ENCODE peak calls at places on chromosomes 1 and 21, in eight cellular contexts. L is lower lobe of right lung, P is psoas muscle, V is astrocyte of the spinal cord, K is Caco-2, G is OCI-LY7, Z is cardiac muscle cell, F is A673. O is an unnamed sample.

GRCh38 chr1:16250547-16251251 is 13.7 kb upstream of the CPLANE2 start:
- DNase-seq in L (no peak), P (no peak), V (peak), K (no peak), G (no peak), Z (no peak), F (no peak), O (no peak)

GRCh38 chr1:205293350-205294074 is 28.0 kb downstream of the NUAK2 start:
- DNase-seq in L (no peak), P (no peak), V (no peak), K (no peak), G (no peak), Z (no peak), F (no peak), O (no peak)

GRCh38 chr1:208004851-208005250 is 93.9 kb upstream of the CD34 start:
- DNase-seq in L (no peak), P (no peak), V (peak), K (no peak), G (no peak), Z (no peak), F (no peak), O (no peak)

GRCh38 chr21:25244735-25245134 is 362.5 kb downstream of the MRPL39 start:
- DNase-seq in L (no peak), P (no peak), V (no peak), K (no peak), G (no peak), Z (no peak), F (no peak), O (no peak)

GRCh38 chr1:1082239-1083180 is 8.4 kb upstream of the RNF223 start:
- DNase-seq in L (peak), P (peak), V (no peak), K (peak), G (no peak), Z (no peak), F (no peak), O (peak)

GRCh38 chr1:4752059-4752458 is 97.7 kb downstream of the AJAP1 start:
- DNase-seq in L (no peak), P (no peak), V (no peak), K (no peak), G (no peak), Z (no peak), F (no peak), O (no peak)

GRCh38 chr21:33824156-33824941 is 91.3 kb downstream of the ATP5PO start:
- DNase-seq in L (no peak), P (no peak), V (peak), K (no peak), G (no peak), Z (no peak), F (no peak), O (no peak)

GRCh38 chr1:30322859-30323257 is 400.5 kb downstream of the MATN1 start:
- DNase-seq in L (no peak), P (no peak), V (no peak), K (no peak), G (no peak), Z (no peak), F (no peak), O (no peak)

GRCh38 chr1:15219280-15220023 is 27.6 kb upstream of the FHAD1 start:
- DNase-seq in L (no peak), P (peak), V (no peak), K (no peak), G (no peak), Z (no peak), F (no peak), O (no peak)

GRCh38 chr1:159341736-159342135 is 39.6 kb downstream of the FCER1A start:
- DNase-seq in L (no peak), P (no peak), V (no peak), K (no peak), G (no peak), Z (no peak), F (no peak), O (no peak)

GRCh38 chr1:46689326-46689725 is 17.7 kb downstream of the TEX38 start:
- DNase-seq in L (no peak), P (no peak), V (no peak), K (no peak), G (no peak), Z (no peak), F (peak), O (no peak)

GRCh38 chr1:166692354-166692753 is 146.9 kb upstream of the POGK start:
- DNase-seq in L (no peak), P (no peak), V (no peak), K (no peak), G (no peak), Z (no peak), F (no peak), O (no peak)

GRCh38 chr1:22533244-22533643 is 30.0 kb upstream of the EPHA8 start:
- DNase-seq in L (no peak), P (peak), V (no peak), K (no peak), G (no peak), Z (no peak), F (no peak), O (peak)

GRCh38 chr1:98323906-98324358 is 337.6 kb upstream of the SNX7 start:
- DNase-seq in L (no peak), P (no peak), V (peak), K (peak), G (no peak), Z (no peak), F (peak), O (no peak)

GRCh38 chr1:206582537-206583460 is 29.5 kb downstream of the EIF2D start:
- DNase-seq in L (no peak), P (no peak), V (no peak), K (no peak), G (no peak), Z (no peak), F (no peak), O (no peak)

GRCh38 chr1:43936470-43937151 is 3.0 kb downstream of the ARTN start:
- DNase-seq in L (peak), P (peak), V (no peak), K (no peak), G (no peak), Z (peak), F (no peak), O (peak)

GRCh38 chr1:6517435-6517851 is 26.0 kb upstream of the PLEKHG5 start:
- DNase-seq in L (peak), P (no peak), V (no peak), K (no peak), G (no peak), Z (no peak), F (no peak), O (no peak)

GRCh38 chr1:172588296-172589291 is 55.6 kb downstream of the SUCO start:
- DNase-seq in L (no peak), P (no peak), V (peak), K (no peak), G (no peak), Z (no peak), F (peak), O (peak)

GRCh38 chr1:223815865-223816264 is 29.9 kb downstream of the TP53BP2 start:
- DNase-seq in L (no peak), P (no peak), V (no peak), K (no peak), G (no peak), Z (no peak), F (no peak), O (no peak)

GRCh38 chr1:154747841-154748766 is 122.0 kb downstream of the KCNN3 start:
- DNase-seq in L (no peak), P (no peak), V (peak), K (no peak), G (no peak), Z (no peak), F (no peak), O (peak)

GRCh38 chr1:198253668-198254067 is 96.9 kb downstream of the NEK7 start:
- DNase-seq in L (no peak), P (peak), V (peak), K (no peak), G (peak), Z (no peak), F (no peak), O (no peak)

GRCh38 chr1:67053535-67053784 is 488 bp downstream of the SLC35D1 start:
- DNase-seq in L (no peak), P (peak), V (no peak), K (peak), G (no peak), Z (peak), F (peak), O (peak)

GRCh38 chr21:16708431-16708830 is 804.4 kb upstream of the CXADR start:
- DNase-seq in L (no peak), P (no peak), V (peak), K (no peak), G (no peak), Z (no peak), F (no peak), O (no peak)

GRCh38 chr1:85975770-85976386 is 180.7 kb downstream of the COL24A1 start:
- DNase-seq in L (no peak), P (no peak), V (no peak), K (no peak), G (no peak), Z (no peak), F (no peak), O (no peak)

GRCh38 chr21:46214478-46215340 is 13.9 kb downstream of the LSS start:
- DNase-seq in L (peak), P (no peak), V (no peak), K (no peak), G (no peak), Z (no peak), F (no peak), O (no peak)

GRCh38 chr1:218459878-218460277 is 114.7 kb downstream of the TGFB2 start:
- DNase-seq in L (no peak), P (no peak), V (peak), K (peak), G (no peak), Z (peak), F (peak), O (no peak)

GRCh38 chr1:205480349-205481278 is 23.9 kb upstream of the CDK18 start:
- DNase-seq in L (no peak), P (no peak), V (no peak), K (no peak), G (peak), Z (no peak), F (no peak), O (no peak)

GRCh38 chr1:107292012-107292411 is 151.2 kb downstream of the NTNG1 start:
- DNase-seq in L (no peak), P (no peak), V (no peak), K (no peak), G (no peak), Z (no peak), F (no peak), O (no peak)

GRCh38 chr1:107286125-107286524 is 145.3 kb downstream of the NTNG1 start:
- DNase-seq in L (no peak), P (no peak), V (no peak), K (no peak), G (no peak), Z (no peak), F (no peak), O (no peak)
- H3K4me3 ChIP-seq in L (no peak), P (no peak), V (no peak), K (no peak), G (no peak), Z (no peak), F (no peak), O (no peak)

GRCh38 chr1:94597701-94598100 is 56.1 kb upstream of the F3 start:
- DNase-seq in L (no peak), P (no peak), V (no peak), K (no peak), G (no peak), Z (no peak), F (no peak), O (no peak)
- TF ChIP-seq CTCF in L (no peak), P (no peak), V (no peak), K (no peak), G (no peak), Z (no peak), F (no peak), O (no peak)

GRCh38 chr1:162074548-162074947 is 5.1 kb downstream of the NOS1AP start:
- DNase-seq in L (no peak), P (no peak), V (no peak), K (no peak), G (no peak), Z (no peak), F (peak), O (no peak)

GRCh38 chr1:162069334-162070093 is at the start of gene NOS1AP:
- DNase-seq in L (peak), P (peak), V (peak), K (peak), G (peak), Z (peak), F (peak), O (peak)

GRCh38 chr1:162072770-162073169 is 3.3 kb downstream of the NOS1AP start:
- DNase-seq in L (no peak), P (no peak), V (no peak), K (no peak), G (no peak), Z (no peak), F (no peak), O (no peak)

GRCh38 chr1:162070094-162070748 is 730 bp downstream of the NOS1AP start:
- DNase-seq in L (peak), P (peak), V (no peak), K (peak), G (no peak), Z (peak), F (no peak), O (peak)

GRCh38 chr1:162070825-162071224 is 1.3 kb downstream of the NOS1AP start:
- DNase-seq in L (no peak), P (no peak), V (no peak), K (peak), G (no peak), Z (peak), F (no peak), O (no peak)
- H3K4me3 ChIP-seq in L (peak), P (peak), V (peak), K (peak), G (no peak), Z (peak), F (peak), O (no peak)

DNA sequence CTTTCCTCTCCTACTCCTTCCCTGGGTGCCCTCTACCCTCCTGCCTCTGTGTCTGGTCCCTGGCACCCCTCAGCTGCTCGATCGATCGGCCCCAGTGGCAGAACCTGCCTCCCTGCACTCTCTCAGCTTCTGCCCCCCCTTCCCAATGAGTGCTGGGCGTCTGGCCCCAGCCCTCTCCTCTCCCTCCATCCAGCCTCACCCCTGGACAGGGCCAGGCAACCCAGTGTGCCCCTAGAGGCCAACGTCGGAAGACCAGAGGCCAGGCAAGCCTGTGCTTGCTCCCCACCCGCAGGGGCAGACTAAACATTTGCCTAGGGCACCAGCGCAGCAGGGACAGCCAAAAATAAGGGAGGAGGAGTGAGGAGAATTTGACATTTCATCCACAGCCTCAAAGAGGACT is 43.5 kb downstream of the LGR6 start:
- DNase-seq in L (no peak), P (no peak), V (no peak), K (peak), G (peak), Z (peak), F (peak), O (peak)
- TF ChIP-seq CTCF in L (peak), P (peak), V (peak), K (peak), G (peak), Z (peak), F (peak), O (peak)

DNA sequence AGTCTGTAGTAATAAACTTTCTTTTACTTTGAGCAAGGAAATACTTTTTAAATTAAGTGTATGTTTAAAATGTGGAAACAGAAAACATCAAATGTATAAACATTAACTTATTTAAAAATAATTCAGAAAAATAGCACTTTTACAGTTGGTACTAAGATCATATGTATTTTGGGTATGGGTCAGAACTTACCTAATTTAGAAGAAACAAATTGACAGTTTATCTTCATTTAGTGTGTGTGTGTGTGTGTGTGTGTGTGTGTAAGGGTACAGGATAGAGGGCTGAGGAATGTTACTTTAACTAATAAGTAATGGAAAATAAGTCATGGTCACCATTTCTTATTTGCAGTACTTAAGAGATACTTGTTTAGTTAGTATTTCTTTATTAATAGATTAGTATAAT is 3.3 kb downstream of the MAN1A2 start:
- DNase-seq in L (no peak), P (no peak), V (no peak), K (no peak), G (no peak), Z (no peak), F (no peak), O (no peak)
- H3K4me3 ChIP-seq in L (peak), P (peak), V (peak), K (no peak), G (peak), Z (peak), F (peak), O (peak)

DNA sequence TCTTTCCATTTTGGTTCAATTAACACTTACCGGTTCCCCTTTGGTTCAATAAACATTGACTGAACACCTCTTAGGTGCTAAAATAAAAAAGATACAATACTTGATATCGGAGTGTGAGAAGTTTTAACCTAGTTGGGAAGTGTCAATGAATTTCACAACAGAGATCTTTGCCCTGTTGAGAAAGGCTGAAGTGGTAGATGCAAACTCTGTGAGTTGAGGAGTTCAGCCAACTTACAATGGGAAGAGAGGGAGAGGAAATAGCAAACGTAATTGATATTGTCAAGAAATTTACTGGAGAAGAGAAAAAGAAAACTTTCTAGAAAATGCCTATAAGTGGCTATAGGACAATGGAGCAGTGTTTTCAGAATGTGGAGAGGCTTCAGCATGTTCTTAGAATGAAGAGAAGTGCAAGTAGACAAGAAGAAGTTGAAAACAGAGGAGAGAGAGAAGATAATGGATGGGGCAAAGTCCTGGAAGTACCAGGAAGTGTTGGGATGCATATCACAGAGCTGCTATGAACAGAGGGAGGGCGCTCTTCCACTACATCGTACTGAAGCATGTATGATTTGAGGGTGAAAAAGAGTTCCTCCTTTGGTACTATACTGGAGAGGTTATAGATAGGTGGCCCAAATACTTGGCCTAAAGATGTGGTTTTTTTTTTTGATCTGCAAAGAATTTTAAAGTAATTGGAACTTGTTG is 48.9 kb downstream of the MEF2D start:
- DNase-seq in L (no peak), P (no peak), V (no peak), K (no peak), G (no peak), Z (no peak), F (no peak), O (no peak)
- TF ChIP-seq CTCF in L (no peak), P (no peak), V (peak), K (peak), G (peak), Z (no peak), F (peak), O (no peak)

DNA sequence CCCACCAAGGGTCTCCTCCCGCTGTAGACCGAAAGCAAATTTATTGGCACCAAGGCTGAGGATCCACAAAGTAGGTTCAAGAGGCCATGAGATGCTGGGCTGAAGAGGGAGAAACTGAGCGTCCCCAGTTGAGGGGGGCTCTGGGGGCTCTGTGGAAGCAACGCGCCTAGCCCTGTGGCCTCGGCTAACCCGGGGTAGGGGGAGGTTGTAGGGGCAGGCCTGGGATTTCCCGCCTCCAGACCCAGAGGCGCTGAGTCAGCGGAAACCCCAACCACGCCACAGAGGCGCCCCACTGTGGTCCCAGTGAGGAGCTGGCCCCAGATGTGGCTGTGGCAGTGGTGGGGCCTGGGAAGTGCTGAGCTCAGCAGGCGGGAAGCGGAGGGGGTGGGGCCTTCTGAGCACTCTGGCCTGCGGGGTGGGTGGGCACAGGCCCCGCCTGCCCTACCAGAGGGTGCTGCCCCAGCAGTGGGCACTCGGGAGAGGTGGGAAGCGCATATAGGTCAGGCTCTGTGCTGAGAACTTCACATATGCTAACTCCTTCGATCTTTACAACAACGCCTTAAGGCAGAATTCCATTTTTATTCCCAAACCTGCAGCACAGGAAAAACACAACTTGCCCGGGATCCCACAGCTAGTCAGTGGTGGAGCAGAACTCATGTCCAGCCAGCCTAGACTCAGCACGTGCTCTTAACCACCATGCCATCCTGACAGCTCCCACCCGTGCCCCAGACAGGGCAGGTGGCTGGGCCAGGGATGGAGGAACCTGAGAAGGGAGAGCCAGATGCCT is 1.5 kb upstream of the COL16A1 start:
- DNase-seq in L (no peak), P (peak), V (peak), K (no peak), G (peak), Z (peak), F (peak), O (peak)
- H3K4me3 ChIP-seq in L (peak), P (peak), V (no peak), K (no peak), G (no peak), Z (no peak), F (no peak), O (no peak)

DNA sequence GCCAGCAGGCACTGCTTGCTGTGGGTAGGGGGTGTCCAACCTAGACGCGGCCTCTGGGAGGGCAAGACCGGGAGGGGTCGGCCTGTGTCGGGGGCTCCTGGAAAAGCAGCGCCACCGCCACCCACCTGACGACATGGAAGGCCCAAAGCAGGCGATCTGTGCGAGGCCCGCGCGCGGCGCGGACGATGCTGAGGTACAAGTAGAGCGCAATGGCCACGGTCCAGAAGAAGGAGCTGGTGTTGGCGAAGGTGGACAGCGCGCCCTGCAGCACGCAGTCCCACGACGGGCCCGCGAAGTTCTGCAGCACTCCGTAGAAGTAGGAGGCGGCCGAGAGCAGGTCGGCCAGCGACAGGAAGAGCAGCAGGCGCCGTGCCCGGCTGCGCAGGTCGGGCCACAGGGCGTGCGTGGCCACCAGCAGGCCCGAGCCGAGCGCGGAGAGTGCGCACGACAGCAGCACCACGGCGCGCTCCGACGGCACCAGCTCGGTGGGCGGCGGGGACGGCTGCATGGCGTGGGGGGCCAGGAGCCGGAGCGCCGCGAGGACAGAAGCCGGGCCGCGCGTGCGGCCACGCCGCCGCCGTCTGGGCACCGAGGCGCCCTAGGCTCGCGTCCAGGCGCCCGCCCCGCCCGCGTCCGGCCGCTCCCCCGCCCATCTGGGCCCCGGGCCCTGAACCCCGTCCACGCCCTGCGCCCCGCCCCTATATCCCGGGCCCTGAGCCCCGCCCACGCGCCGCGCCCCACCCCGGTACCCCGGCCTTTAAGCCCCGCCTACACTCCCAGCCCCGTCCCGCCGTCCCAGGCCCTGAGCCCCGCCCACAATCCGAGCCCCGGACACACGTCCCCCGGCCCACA is at the start of gene GPR157:
- DNase-seq in L (peak), P (peak), V (peak), K (peak), G (peak), Z (peak), F (peak), O (peak)
- TF ChIP-seq CTCF in L (no peak), P (peak), V (peak), K (peak), G (peak), Z (no peak), F (no peak), O (no peak)

GRCh38 chr1:230495891-230496385 is 69.8 kb upstream of the PGBD5 start:
- DNase-seq in L (no peak), P (no peak), V (no peak), K (no peak), G (no peak), Z (no peak), F (no peak), O (peak)
- H3K4me3 ChIP-seq in L (peak), P (no peak), V (no peak), K (no peak), G (no peak), Z (no peak), F (no peak), O (no peak)